ENCODE peak calls at places on chromosomes 12 and 14, in four cellular contexts. X is stimulated activated CD4-positive, alpha-beta T cell treated with anti-CD3 and anti-CD28 coated beads, Interleukin-15, amount 100 ng/mL, for 1 hour; N is activated CD8-positive, alpha-beta memory T cell treated with anti-CD3 and anti-CD28 coated beads for 4 hours; C is GM06990. U is an unnamed sample.

GRCh38 chr14:88879016-88879415 is 54.6 kb downstream of the TTC8 start:
- DNase-seq in X (no peak), N (no peak), C (no peak), U (no peak)

GRCh38 chr12:46609281-46609623 is 216.5 kb downstream of the SLC38A4 start:
- DNase-seq in X (no peak), C (no peak), N (no peak), U (no peak)

GRCh38 chr12:3896851-3897351 is 23.7 kb upstream of the PARP11 start:
- DNase-seq in N (no peak), C (no peak), X (no peak), U (no peak)

GRCh38 chr12:46983959-46984833 is 95.2 kb upstream of the PCED1B start:
- DNase-seq in X (no peak), C (no peak), N (no peak), U (no peak)

GRCh38 chr12:118046430-118046829 is 14.5 kb downstream of the WSB2 start:
- DNase-seq in C (no peak), N (no peak), X (no peak), U (no peak)

GRCh38 chr12:12439636-12440035 is 82.8 kb downstream of the BORCS5 start:
- DNase-seq in C (no peak), X (no peak), N (peak), U (no peak)

GRCh38 chr14:54893151-54893760 is 9.4 kb downstream of the GCH1 start:
- DNase-seq in C (peak), N (no peak), X (no peak), U (no peak)

GRCh38 chr12:52160200-52160599 is 31.6 kb downstream of the KRT80 start:
- DNase-seq in C (no peak), N (no peak), X (no peak), U (no peak)

GRCh38 chr12:7937867-7938506 is 2.0 kb upstream of the SLC2A3 start:
- DNase-seq in C (no peak), X (no peak), N (no peak), U (no peak)

GRCh38 chr14:93891756-93892504 is 35.2 kb upstream of the FAM181A start:
- DNase-seq in N (no peak), X (no peak), C (no peak), U (no peak)

GRCh38 chr12:51209259-51209658 is 8.6 kb downstream of the POU6F1 start:
- DNase-seq in C (no peak), X (no peak), N (no peak), U (no peak)

GRCh38 chr12:128450810-128451209 is 183.8 kb downstream of the TMEM132C start:
- DNase-seq in X (no peak), N (no peak), C (no peak), U (no peak)

GRCh38 chr14:94787092-94787491 is 17.2 kb upstream of the GSC start:
- DNase-seq in C (no peak), N (no peak), X (no peak), U (no peak)